ENCODE peak calls at places on chromosome 17, in four cellular contexts. R is effector memory CD4-positive, alpha-beta T cell; V is CD4-positive, alpha-beta memory T cell; X is body of pancreas. K is an unnamed sample.
A peak's percentile ranks its signal among the peaks of the same experiment; 100 is the strongest.

GRCh38 chr17:48225725-48226567 is 118.4 kb downstream of the SNX11 start:
- DNase-seq in R (no peak), V (no peak), X (no peak), K (no peak)

GRCh38 chr17:32546031-32546444 is 59.2 kb downstream of the CDK5R1 start:
- DNase-seq in R (no peak), V (no peak), X (no peak), K (no peak)

GRCh38 chr17:47999612-48000011 is 28.7 kb downstream of the CDK5RAP3 start:
- DNase-seq in R (no peak), V (no peak), X (no peak), K (no peak)

GRCh38 chr17:14301279-14301760 is 439 bp downstream of the HS3ST3B1 start:
- DNase-seq in R (no peak), V (no peak), X (peak; percentile 56), K (no peak)

GRCh38 chr17:3030096-3030495 is 33.3 kb downstream of the OR1D5 start:
- DNase-seq in R (no peak), V (no peak), X (no peak), K (no peak)

GRCh38 chr17:73697872-73698271 is 53.6 kb upstream of the SDK2 start:
- DNase-seq in R (no peak), V (no peak), X (no peak), K (peak; percentile 68)

GRCh38 chr17:51643702-51644490 is 383.6 kb downstream of the UTP18 start:
- DNase-seq in R (no peak), V (no peak), X (no peak), K (no peak)

GRCh38 chr17:74408262-74408661 is 23.6 kb upstream of the GPRC5C start:
- DNase-seq in R (no peak), V (no peak), X (peak; percentile 73), K (no peak)

GRCh38 chr17:48726182-48726915 is 2.2 kb downstream of the HOXB13 start:
- DNase-seq in R (no peak), V (no peak), X (no peak), K (peak; percentile 75)

GRCh38 chr17:36501351-36501750 is 14.9 kb downstream of the ZNHIT3 start:
- DNase-seq in R (no peak), V (no peak), X (no peak), K (no peak)

GRCh38 chr17:40348562-40349476 is 15.7 kb downstream of the GJD3 start:
- DNase-seq in R (no peak), V (no peak), X (peak; percentile 86), K (peak; percentile 40)

GRCh38 chr17:40348136-40348504 is 16.4 kb downstream of the GJD3 start:
- DNase-seq in R (no peak), V (no peak), X (no peak), K (peak; percentile 20)

GRCh38 chr17:40351185-40352043 is 13.1 kb downstream of the GJD3 start:
- DNase-seq in R (no peak), V (no peak), X (no peak), K (peak; percentile 16)

GRCh38 chr17:40350410-40351184 is 13.9 kb downstream of the GJD3 start:
- DNase-seq in R (no peak), V (no peak), X (no peak), K (peak; percentile 28)

DNA sequence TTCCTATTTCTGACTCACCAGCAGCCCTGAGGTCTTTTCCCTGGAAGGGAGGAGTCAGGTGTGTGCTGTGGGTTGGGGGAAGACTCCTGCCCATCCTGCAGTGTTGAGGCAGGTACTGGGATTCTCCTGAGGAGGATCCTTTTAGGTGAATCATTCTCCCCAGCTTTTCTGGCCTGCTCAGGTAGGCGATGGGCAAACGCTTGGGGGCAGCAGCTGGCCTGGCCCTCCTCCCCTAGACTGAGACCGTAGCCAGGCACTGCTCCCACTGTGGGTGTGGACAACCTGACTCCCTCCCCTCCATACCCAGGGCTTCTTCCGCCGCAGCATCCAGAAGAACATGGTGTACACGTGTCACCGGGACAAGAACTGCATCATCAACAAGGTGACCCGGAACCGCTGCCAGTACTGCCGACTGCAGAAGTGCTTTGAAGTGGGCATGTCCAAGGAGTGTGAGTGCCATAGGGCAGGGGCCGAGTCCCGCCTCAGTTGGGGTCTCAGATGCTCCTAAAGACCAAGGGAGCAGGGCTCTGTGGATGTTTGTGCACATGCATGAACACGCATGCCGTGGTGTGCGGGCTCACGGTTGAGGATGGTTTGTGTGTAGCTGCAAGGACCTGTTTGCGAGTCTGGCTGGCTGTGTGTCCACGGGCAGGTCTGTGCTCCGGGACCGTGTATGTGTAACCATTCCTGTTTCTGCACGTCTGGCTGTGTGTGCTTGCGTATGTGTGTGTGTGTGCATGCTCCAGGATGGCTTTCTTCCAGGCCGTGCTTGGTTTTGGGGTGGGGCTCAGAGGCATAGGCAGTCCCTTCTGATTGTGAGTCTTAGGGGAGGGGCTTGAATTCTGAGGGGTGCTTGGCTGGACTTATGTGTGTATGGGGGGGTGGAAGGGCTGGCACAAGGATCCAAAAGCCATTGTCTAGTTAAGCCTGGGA is 14.8 kb downstream of the GJD3 start:
- DNase-seq in R (no peak), V (no peak), X (no peak), K (peak; percentile 50)
- H3K4me3 ChIP-seq in R (no peak overlapping the region), V (no peak overlapping the region), X (no peak overlapping the region), K (no peak overlapping the region)

GRCh38 chr17:6588165-6588564 is 31.8 kb upstream of the PITPNM3 start:
- DNase-seq in R (no peak), V (no peak), X (no peak), K (no peak)
- H3K4me3 ChIP-seq in R (no peak overlapping the region), V (no peak overlapping the region), X (no peak overlapping the region), K (no peak overlapping the region)

GRCh38 chr17:27545562-27546229 is 85.3 kb upstream of the LGALS9 start:
- DNase-seq in R (no peak), V (no peak), X (peak; percentile 82), K (no peak)
- H3K4me3 ChIP-seq in R (no peak overlapping the region), V (no peak overlapping the region), X (no peak overlapping the region), K (no peak overlapping the region)

DNA sequence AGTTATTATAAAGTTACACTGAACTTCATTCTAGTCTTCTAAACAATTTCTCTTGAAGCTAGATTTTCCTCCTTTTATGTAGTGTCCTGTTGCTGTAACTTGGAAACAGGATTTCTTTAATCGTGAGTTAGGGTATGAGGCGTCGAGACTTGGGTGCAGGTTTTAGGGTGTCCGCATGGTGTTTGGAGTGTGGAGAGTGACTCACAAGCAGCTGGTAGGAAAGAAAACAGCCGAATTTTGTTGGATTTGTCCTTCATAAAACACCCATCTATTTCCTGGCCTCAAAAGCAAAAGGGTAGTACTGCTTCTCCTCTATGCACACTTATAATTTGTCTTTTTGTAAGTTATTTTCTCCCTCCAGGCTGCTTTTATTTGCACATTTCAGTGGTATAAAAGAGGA is 1.6 kb downstream of the RPTOR start:
- DNase-seq in R (no peak), V (no peak), X (no peak), K (no peak)
- H3K4me3 ChIP-seq in R (no peak overlapping the region), V (no peak overlapping the region), X (no peak overlapping the region), K (no peak overlapping the region)

DNA sequence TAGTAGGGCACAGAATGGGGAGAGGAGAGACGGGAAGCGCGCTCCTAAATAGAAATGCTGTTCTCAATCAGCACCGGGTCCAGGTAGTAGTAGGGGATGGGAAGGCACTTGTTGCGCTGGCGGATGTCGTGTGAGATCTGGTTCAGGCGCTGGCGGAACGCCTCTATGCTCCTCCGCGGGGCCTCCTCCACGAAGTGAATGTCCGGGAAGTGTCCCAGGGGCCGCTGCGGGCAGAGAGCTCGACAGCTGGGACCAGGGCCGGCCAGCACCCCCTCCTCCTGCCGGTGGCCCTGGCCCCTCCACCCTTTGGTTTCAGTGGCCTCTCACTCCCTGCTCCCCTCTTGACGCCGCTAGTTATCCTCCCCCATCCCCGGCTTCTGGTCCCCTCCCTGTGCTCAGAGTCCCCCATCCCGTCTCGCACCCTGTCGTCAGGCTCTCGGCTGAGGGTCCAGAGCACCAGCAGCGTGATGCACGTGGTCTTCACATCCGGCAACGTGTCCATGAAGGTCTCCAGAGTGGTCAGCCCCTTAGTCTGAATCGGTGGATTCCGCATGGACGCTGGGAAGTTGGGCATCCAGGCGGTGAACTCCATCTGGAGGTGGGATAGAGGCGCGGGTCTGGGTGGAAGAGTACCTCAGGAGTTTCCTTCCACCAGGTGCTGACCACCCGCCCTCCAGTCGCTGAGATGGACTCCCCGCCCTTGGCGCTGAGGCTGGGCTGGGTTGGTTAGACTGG is 14.6 kb downstream of the ALOX12B start:
- DNase-seq in R (no peak), V (peak; percentile 45), X (no peak), K (no peak)
- H3K4me3 ChIP-seq in R (peak overlapping the region; percentile 52), V (peak overlapping the region; percentile 33), X (no peak overlapping the region), K (no peak overlapping the region)